ENCODE peak calls at places on chromosomes 11 and 22, in seven cellular contexts. H is GM12865; C is tibial nerve; S is germinal center; F is stimulated activated CD8-positive, alpha-beta memory T cell treated with anti-CD3 and anti-CD28 coated beads, Interleukin-12 subunit alpha, Interleukin-12 subunit beta, amount 100 ng/mL, for 4 hours; B is K562; E is pancreas. M is an unnamed sample.

GRCh38 chr11:105524286-105524685 is 85.6 kb upstream of the GRIA4 start:
- DNase-seq in C (no peak), H (no peak), B (no peak), F (no peak), S (no peak), E (no peak), M (no peak)

GRCh38 chr22:45069925-45070324 is 60.1 kb upstream of the PHF21B start:
- DNase-seq in C (no peak), E (no peak), F (no peak), S (no peak), H (no peak), B (no peak), M (no peak)

GRCh38 chr22:50486561-50487289 is at the start of gene MIOX:
- DNase-seq in S (no peak), E (peak), B (no peak), H (no peak), F (no peak), C (no peak), M (no peak)

GRCh38 chr11:124978316-124978715 is 24.3 kb downstream of the CCDC15 start:
- DNase-seq in E (no peak), C (no peak), B (no peak), F (no peak), S (no peak), H (no peak), M (no peak)

GRCh38 chr11:80841716-80842115 is 1400.9 kb upstream of the TENM4 start:
- DNase-seq in F (no peak), H (no peak), C (no peak), E (no peak), S (no peak), B (no peak), M (no peak)

GRCh38 chr11:44651535-44652130 is 75.1 kb upstream of the TSPAN18 start:
- DNase-seq in C (no peak), E (no peak), H (no peak), B (no peak), F (no peak), S (peak), M (no peak)

GRCh38 chr22:45775569-45776312 is 104.1 kb downstream of the ATXN10 start:
- DNase-seq in E (no peak), B (no peak), F (no peak), H (peak), S (peak), C (no peak), M (peak)

GRCh38 chr11:65280646-65281045 is 18.9 kb downstream of the POLA2 start:
- DNase-seq in B (no peak), S (no peak), C (no peak), F (no peak), E (no peak), H (no peak), M (no peak)

M was measured in GM10248.